ENCODE peak calls at places on chromosomes 12 and 14, in six cellular contexts. N is thyroid gland, V is body of pancreas, S is GM23338, W is MM.1S, D is fibroblast of lung. I is an unnamed sample.

GRCh38 chr12:88266851-88267360 is 124.8 kb downstream of the TMTC3 start:
- DNase-seq in N (no peak), V (no peak), S (no peak), W (no peak), D (no peak), I (no peak)

GRCh38 chr14:59296508-59296907 is 108.0 kb downstream of the DAAM1 start:
- DNase-seq in N (no peak), V (no peak), S (no peak), W (no peak), D (no peak), I (no peak)

GRCh38 chr14:92900660-92901059 is 22.3 kb upstream of the CHGA start:
- DNase-seq in N (no peak), V (no peak), S (no peak), W (no peak), D (no peak), I (no peak)

GRCh38 chr12:56629459-56630179 is 507 bp downstream of the BAZ2A start:
- DNase-seq in N (no peak), V (peak), S (peak), W (peak), D (peak), I (peak)

GRCh38 chr12:48999371-49000131 is at the start of gene DDN:
- DNase-seq in N (no peak), V (peak), S (peak), W (peak), D (peak), I (no peak)

GRCh38 chr12:101459642-101460346 is 15.3 kb upstream of the SPIC start:
- DNase-seq in N (no peak), V (peak), S (peak), W (no peak), D (no peak), I (no peak)

GRCh38 chr12:76881152-76881551 is 2.3 kb upstream of the CSRP2 start:
- DNase-seq in N (no peak), V (no peak), S (no peak), W (no peak), D (no peak), I (no peak)

GRCh38 chr14:85175556-85175955 is 354.4 kb upstream of the FLRT2 start:
- DNase-seq in N (no peak), V (no peak), S (no peak), W (no peak), D (peak), I (no peak)

GRCh38 chr12:67797316-67797741 is 148.8 kb downstream of the DYRK2 start:
- DNase-seq in N (no peak), V (no peak), S (no peak), W (no peak), D (peak), I (no peak)

GRCh38 chr12:30796508-30796780 is 41.7 kb upstream of the CAPRIN2 start:
- DNase-seq in N (peak), V (peak), S (peak), W (no peak), D (peak), I (peak)

GRCh38 chr14:37545174-37545573 is 49.9 kb downstream of the FOXA1 start:
- DNase-seq in N (no peak), V (no peak), S (no peak), W (no peak), D (no peak), I (no peak)

GRCh38 chr12:104623920-104624319 is 167.2 kb downstream of the CHST11 start:
- DNase-seq in N (no peak), V (no peak), S (peak), W (no peak), D (no peak), I (no peak)

GRCh38 chr14:102532204-102532658 is 22.7 kb upstream of the ANKRD9 start:
- DNase-seq in N (no peak), V (no peak), S (no peak), W (no peak), D (peak), I (no peak)

GRCh38 chr14:68695871-68696665 is 96.8 kb downstream of the ZFP36L1 start:
- DNase-seq in N (no peak), V (no peak), S (no peak), W (no peak), D (no peak), I (no peak)

GRCh38 chr14:105910426-105910825 is 384.0 kb downstream of the TMEM121 start:
- DNase-seq in N (no peak), V (no peak), S (no peak), W (no peak), D (no peak), I (no peak)

GRCh38 chr12:32170437-32170998 is 63.9 kb downstream of the BICD1 start:
- DNase-seq in N (peak), V (no peak), S (no peak), W (no peak), D (no peak), I (no peak)

GRCh38 chr12:105487961-105488360 is 157.5 kb downstream of the C12orf75 start:
- DNase-seq in N (no peak), V (no peak), S (no peak), W (no peak), D (peak), I (no peak)

GRCh38 chr12:18283776-18284175 is 22.5 kb downstream of the PIK3C2G start:
- DNase-seq in N (no peak), V (no peak), S (peak), W (no peak), D (no peak), I (no peak)

GRCh38 chr12:106114084-106115068 is 24.4 kb downstream of the NUAK1 start:
- DNase-seq in N (no peak), V (no peak), S (no peak), W (peak), D (no peak), I (no peak)

GRCh38 chr12:70469221-70469820 is 103.2 kb downstream of the KCNMB4 start:
- DNase-seq in N (no peak), V (no peak), S (no peak), W (no peak), D (no peak), I (no peak)

GRCh38 chr14:82398313-82398712 is 864.7 kb upstream of the SEL1L start:
- DNase-seq in N (peak), V (no peak), S (no peak), W (no peak), D (no peak), I (no peak)

GRCh38 chr14:103188691-103189480 is 65.6 kb downstream of the TNFAIP2 start:
- DNase-seq in N (peak), V (peak), S (peak), W (no peak), D (no peak), I (no peak)

GRCh38 chr14:71720978-71721624 is 211.1 kb upstream of the RGS6 start:
- DNase-seq in N (peak), V (peak), S (peak), W (no peak), D (peak), I (no peak)

GRCh38 chr14:103108749-103109207 is 14.3 kb downstream of the EXOC3L4 start:
- DNase-seq in N (no peak), V (no peak), S (peak), W (no peak), D (peak), I (no peak)

DNA sequence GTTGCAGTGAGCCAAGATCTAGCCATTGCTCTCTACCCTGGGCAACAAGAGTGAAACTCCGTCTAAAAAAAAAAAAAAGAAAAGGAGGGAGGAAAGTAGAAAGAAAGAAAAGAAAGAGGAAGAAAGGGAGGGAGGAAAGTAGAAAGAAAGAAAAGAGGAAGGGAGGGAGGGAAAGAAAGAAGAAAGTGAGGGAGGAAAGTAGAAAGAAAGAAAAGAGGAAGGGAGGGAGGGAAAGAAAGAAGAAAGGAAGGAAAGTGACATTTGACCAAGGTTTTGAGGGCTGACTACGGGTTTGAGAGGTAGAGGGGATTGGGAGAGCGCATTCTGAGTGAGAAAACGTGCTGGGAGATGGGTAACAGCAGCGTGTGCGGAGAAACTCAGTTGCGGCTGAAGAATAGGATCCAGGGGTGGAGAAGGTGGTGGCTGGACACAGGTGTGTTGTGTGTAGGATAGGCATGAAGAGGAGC is 521 bp upstream of the PAPLN start:
- DNase-seq in N (no peak), V (no peak), S (peak), W (no peak), D (no peak), I (no peak)
- H3K4me3 ChIP-seq in N (no peak), V (no peak), S (peak), W (no peak), D (no peak), I (peak)

DNA sequence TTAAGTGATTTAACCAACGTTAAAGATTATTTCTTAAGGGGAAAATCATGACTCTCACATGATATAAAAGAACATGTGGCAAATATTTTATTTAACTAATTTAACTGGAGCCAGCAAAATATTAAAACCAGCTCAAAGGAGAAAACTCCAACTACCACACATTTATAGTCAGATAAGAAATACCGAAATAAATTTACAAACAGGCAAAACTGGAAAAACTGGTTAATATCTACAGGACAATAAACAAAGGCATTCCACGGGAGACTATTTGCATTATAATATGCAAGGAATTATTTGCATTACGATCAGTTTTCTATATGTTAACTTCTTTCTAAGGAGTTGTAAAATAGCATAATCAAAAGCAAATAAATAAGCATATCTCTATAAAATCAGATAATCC is 13.8 kb upstream of the BCL2L14 start:
- DNase-seq in N (no peak), V (no peak), S (peak), W (no peak), D (no peak), I (no peak)
- H3K27ac ChIP-seq in N (no peak), V (no peak), S (peak), W (no peak), D (no peak), I (no peak)

GRCh38 chr14:76311410-76311758 is 64.6 kb upstream of the ESRRB start:
- DNase-seq in N (no peak), V (no peak), S (peak), W (no peak), D (no peak), I (no peak)
- H3K4me3 ChIP-seq in N (no peak), V (no peak), S (peak), W (no peak), D (no peak), I (no peak)

GRCh38 chr14:26930576-26930975 is 332.7 kb upstream of the NOVA1 start:
- DNase-seq in N (no peak), V (no peak), S (no peak), W (no peak), D (no peak), I (no peak)
- H3K27ac ChIP-seq in N (no peak), V (no peak), S (no peak), W (no peak), D (no peak), I (no peak)

GRCh38 chr12:8065991-8066594 is at the start of gene C3AR1:
- DNase-seq in N (no peak), V (no peak), S (no peak), W (peak), D (peak), I (no peak)

DNA sequence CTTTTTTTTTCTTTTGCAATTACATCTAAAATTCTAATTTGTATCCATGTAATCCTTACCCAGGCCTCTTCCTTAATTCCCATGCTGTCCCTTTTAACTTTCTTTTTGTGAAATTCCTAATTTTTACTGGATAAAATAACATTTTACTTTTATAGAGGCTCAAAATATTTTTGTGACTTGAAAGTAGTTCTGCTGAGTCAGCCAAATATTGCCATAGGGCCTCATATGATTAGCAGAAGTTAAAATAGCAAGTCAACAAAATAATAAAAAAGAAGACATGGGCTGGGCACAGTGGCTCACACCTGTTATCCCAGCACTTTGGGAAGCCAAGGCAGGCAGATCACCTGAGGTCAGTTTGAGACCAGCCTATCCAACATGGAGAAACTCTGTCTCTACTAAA is 2.0 kb downstream of the C3AR1 start:
- DNase-seq in N (no peak), V (no peak), S (no peak), W (peak), D (no peak), I (no peak)
- H3K4me3 ChIP-seq in N (no peak), V (no peak), S (no peak), W (no peak), D (no peak), I (no peak)

GRCh38 chr12:131831635-131832041 is 3.4 kb downstream of the MMP17 start:
- DNase-seq in N (no peak), V (no peak), S (no peak), W (no peak), D (peak), I (no peak)
- H3K27ac ChIP-seq in N (no peak), V (no peak), S (no peak), W (no peak), D (peak), I (peak)

GRCh38 chr12:94157891-94158495 is 9.6 kb downstream of the PLXNC1 start:
- DNase-seq in N (peak), V (peak), S (no peak), W (peak), D (no peak), I (no peak)
- H3K4me3 ChIP-seq in N (no peak), V (no peak), S (no peak), W (peak), D (no peak), I (no peak)

GRCh38 chr12:115137812-115138521 is 454.0 kb upstream of the TBX3 start:
- DNase-seq in N (no peak), V (no peak), S (no peak), W (no peak), D (no peak), I (no peak)
- H3K27ac ChIP-seq in N (no peak), V (no peak), S (no peak), W (no peak), D (no peak), I (no peak)

DNA sequence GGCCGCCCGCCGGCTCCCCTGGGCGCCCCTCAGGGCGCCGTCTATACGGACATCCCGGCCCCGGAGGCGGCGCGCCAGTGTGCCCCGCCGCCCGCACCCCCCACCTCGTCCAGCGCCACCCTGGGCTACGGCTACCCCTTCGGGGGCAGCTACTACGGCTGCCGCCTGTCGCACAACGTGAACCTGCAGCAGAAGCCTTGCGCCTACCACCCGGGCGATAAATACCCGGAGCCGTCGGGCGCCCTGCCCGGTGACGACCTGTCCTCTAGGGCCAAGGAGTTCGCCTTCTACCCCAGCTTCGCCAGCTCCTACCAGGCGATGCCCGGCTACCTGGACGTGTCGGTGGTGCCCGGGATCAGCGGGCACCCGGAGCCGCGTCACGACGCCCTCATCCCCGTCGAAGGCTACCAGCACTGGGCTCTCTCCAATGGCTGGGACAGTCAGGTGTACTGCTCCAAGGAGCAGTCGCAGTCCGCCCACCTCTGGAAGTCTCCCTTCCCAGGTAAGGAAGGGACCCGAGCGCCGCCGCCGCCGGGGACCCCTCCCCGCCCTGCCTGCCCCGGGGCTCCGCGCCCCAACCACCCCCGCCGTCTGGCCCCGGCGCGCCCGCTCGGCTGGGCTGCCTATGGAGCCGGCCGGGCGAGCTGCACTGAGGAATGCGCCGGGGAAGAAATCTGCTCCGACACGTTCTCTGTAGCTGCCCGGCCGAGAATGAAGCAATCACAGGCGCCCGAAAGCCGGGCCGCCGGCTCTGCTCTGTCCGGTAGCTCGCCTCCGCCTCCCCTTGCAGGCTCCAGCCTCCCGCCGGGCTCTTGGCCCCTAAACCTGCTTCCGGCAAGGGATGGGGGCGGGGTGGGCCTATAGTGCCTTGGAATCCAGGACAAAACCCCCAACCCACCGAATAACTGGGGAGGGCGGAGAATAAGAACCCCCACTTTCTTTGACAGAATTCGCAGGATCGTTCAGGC is 794 bp downstream of the HOXC13 start:
- DNase-seq in N (peak), V (peak), S (peak), W (no peak), D (no peak), I (no peak)
- H3K4me3 ChIP-seq in N (no peak), V (no peak), S (peak), W (no peak), D (no peak), I (no peak)